ENCODE peak calls at places on chromosomes 11 and 22, in seven cellular contexts. V is IMR-90, D is neuronal stem cell, O is H1, X is H9, T is mesenchymal stem cell, A is trophoblast cell. K is an unnamed sample. For H3K4me1, the result is how much of the 10 kb centered on the place peaks cover.

GRCh38 chr22:42764895-42765363 is 44.3 kb upstream of the A4GALT start:
- DNase-seq in V (no peak), D (no peak), O (no peak), X (no peak), T (no peak), A (no peak), K (no peak)

GRCh38 chr11:7485136-7485853 is at the start of gene OLFML1:
- DNase-seq in V (no peak), D (no peak), O (no peak), X (no peak), T (no peak), A (no peak), K (no peak)

GRCh38 chr11:40188848-40189247 is 1270.6 kb downstream of the LRRC4C start:
- DNase-seq in V (no peak), D (no peak), O (no peak), X (no peak), T (no peak), A (no peak), K (no peak)

GRCh38 chr11:46616551-46617450 is at the start of gene HARBI1:
- DNase-seq in V (peak), D (peak), O (peak), X (peak), T (peak), A (peak), K (peak)

GRCh38 chr11:35586216-35586615 is 32.0 kb upstream of the FJX1 start:
- DNase-seq in V (no peak), D (no peak), O (no peak), X (no peak), T (no peak), A (no peak), K (no peak)

GRCh38 chr22:50720861-50721844 is 16.9 kb upstream of the ACR start:
- DNase-seq in V (no peak), D (no peak), O (no peak), X (no peak), T (no peak), A (no peak), K (no peak)

GRCh38 chr11:119486016-119486415 is 63.0 kb upstream of the THY1 start:
- DNase-seq in V (no peak), D (no peak), O (no peak), X (peak), T (no peak), A (no peak), K (no peak)

GRCh38 chr11:57480409-57481137 is 20.2 kb downstream of the RTN4RL2 start:
- DNase-seq in V (peak), D (no peak), O (peak), X (peak), T (peak), A (peak), K (peak)

GRCh38 chr22:37498289-37498909 is 12.2 kb upstream of the MFNG start:
- DNase-seq in V (no peak), D (peak), O (peak), X (peak), T (no peak), A (peak), K (peak)

GRCh38 chr11:85857098-85857497 is 1.9 kb downstream of the CCDC83 start:
- DNase-seq in V (no peak), D (no peak), O (no peak), X (no peak), T (no peak), A (no peak), K (no peak)

GRCh38 chr22:19046719-19047609 is 75.2 kb downstream of the DGCR2 start:
- DNase-seq in V (no peak), D (no peak), O (no peak), X (no peak), T (no peak), A (no peak), K (no peak)

GRCh38 chr11:44366741-44367140 is 56.8 kb upstream of the ALX4 start:
- DNase-seq in V (no peak), D (no peak), O (no peak), X (no peak), T (no peak), A (no peak), K (no peak)

GRCh38 chr11:65782816-65783228 is 2.0 kb upstream of the AP5B1 start:
- DNase-seq in V (no peak), D (no peak), O (no peak), X (no peak), T (no peak), A (peak), K (no peak)

GRCh38 chr22:49657974-49658550 is 169.6 kb downstream of the BRD1 start:
- DNase-seq in V (no peak), D (no peak), O (no peak), X (no peak), T (no peak), A (no peak), K (no peak)

DNA sequence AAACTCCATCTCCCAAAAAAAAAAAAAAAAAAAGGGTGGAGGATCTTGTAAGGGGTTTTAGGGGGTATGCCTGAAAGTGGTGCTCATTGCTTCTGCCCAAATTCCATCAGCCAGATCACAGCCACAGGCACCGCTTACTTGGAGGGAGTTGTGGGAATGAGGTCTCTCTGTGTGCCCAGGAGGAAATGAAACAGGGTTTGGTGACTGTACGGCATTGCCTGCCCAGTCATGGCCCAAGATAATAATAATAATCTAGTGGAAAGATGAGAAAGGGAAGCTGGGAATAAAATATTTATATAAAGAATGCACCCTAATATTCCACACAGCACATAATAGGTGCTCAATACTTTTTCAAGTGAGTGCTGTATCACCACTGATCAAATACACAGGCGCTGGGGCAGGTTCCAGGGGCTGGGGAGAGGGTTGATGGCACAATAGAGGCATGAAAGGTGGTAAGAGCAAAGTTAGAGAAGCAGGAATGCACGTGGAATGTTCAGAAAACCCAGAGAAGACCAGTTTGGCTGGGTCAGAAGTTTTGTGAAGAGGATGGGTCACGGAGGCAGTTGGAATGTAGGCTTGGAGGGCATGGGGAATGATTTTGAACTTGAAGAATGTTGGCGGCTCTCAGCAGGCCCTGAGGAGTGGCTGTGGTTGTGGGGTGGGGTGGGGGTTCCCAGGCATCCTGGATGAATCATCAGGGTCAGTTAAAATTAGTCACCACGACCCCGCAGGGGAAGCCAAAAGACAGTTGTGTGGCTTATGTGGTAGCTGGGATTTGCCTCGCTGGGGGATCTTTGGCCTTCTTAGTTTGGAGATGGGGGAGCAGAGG is 12.5 kb upstream of the MB start:
- DNase-seq in V (peak), D (no peak), O (no peak), X (peak), T (peak), A (peak), K (peak)
- H3K23ac ChIP-seq in V (peak), D (no peak), O (no peak), X (no peak), T (no peak), A (no peak), K (no peak)

GRCh38 chr22:24436553-24436952 is 9.2 kb downstream of the ADORA2A start:
- DNase-seq in V (no peak), D (no peak), O (no peak), X (no peak), T (no peak), A (no peak), K (no peak)
- H3K4me1 ChIP-seq in V (under half), D (under half), O (under half), X (under half), T (under half), A (under half), K (under half)

DNA sequence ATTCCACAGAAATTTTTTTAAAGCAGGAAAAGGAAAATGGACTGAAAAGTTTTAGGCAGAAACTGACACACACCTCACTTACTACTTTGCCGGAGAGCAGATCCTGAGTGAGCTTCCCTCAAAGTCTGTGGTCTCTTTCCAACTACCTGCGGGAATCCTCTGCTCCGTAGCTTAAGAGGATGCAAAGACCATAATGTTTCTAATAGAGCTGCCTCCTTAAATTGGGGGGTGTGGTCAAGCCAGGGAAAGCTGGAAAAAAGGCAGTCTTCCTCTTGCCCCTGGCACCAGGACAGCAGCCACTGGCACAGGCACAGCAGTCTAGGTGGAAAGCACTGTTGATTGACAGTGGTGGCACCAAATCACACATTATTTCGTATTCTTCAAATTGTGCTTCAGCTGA is at the start of gene ETS1:
- DNase-seq in V (no peak), D (no peak), O (no peak), X (peak), T (peak), A (no peak), K (peak)
- H3K9ac ChIP-seq in V (no peak), D (no peak), O (peak), X (peak), T (peak), A (no peak), K (peak)

GRCh38 chr11:64065712-64066111 is 30.0 kb downstream of the FLRT1 start:
- DNase-seq in V (no peak), D (no peak), O (no peak), X (no peak), T (no peak), A (no peak), K (no peak)
- H3K23ac ChIP-seq in V (no peak), D (no peak), O (no peak), X (no peak), T (no peak), A (no peak), K (no peak)